ENCODE peak calls at places on chromosomes 7 and 10, in eight cellular contexts. T is foreskin keratinocyte, Z is fibroblast of pulmonary artery, L is heart right ventricle, P is astrocyte, F is left ventricle myocardium inferior, J is chondrocyte, G is GM12865. K is an unnamed sample.

GRCh38 chr10:16520900-16521299 is 779 bp downstream of the C1QL3 start:
- DNase-seq in G (peak; percentile 68), T (no peak), F (peak; percentile 18), Z (peak; percentile 10), P (no peak), J (peak; percentile 83), L (peak; percentile 22), K (no peak)

GRCh38 chr7:148050492-148051158 is 539.9 kb upstream of the C7orf33 start:
- DNase-seq in L (no peak), T (no peak), G (no peak), F (no peak), J (no peak), P (no peak), Z (no peak), K (no peak)

GRCh38 chr7:726854-727103 is 280 bp downstream of the DNAAF5 start:
- DNase-seq in P (no peak), G (no peak), T (no peak), J (no peak), F (no peak), Z (no peak), L (no peak), K (no peak)

GRCh38 chr10:24691113-24691512 is 32.6 kb downstream of the ARHGAP21 start:
- DNase-seq in Z (peak; percentile 62), L (no peak), J (no peak), T (no peak), G (no peak), P (no peak), F (no peak), K (no peak)

GRCh38 chr7:134758981-134759380 is 20.5 kb upstream of the CALD1 start:
- DNase-seq in P (no peak), F (no peak), T (no peak), J (no peak), Z (no peak), G (no peak), L (no peak), K (no peak)

GRCh38 chr7:42981595-42981994 is 49.4 kb downstream of the MRPL32 start:
- DNase-seq in G (no peak), P (no peak), L (no peak), T (no peak), Z (no peak), F (no peak), J (no peak), K (no peak)

GRCh38 chr10:86782691-86783418 is 26.4 kb downstream of the BMPR1A start:
- DNase-seq in J (no peak), L (no peak), G (peak; percentile 61), F (no peak), P (no peak), T (no peak), Z (no peak), K (no peak)

GRCh38 chr7:101924171-101924570 is 106.7 kb downstream of the CUX1 start:
- DNase-seq in J (peak; percentile 39), L (no peak), T (no peak), G (no peak), P (peak; percentile 83), Z (peak; percentile 50), F (no peak), K (no peak)

GRCh38 chr10:12348870-12349627 is at the start of gene CAMK1D:
- DNase-seq in Z (peak; percentile 52), T (no peak), G (peak; percentile 95), L (peak; percentile 83), P (peak; percentile 61), J (no peak), F (peak; percentile 82), K (no peak)
- TF ChIP-seq CTCF in Z (no peak), T (peak; percentile 61), G (peak; percentile 36), L (peak; percentile 45), P (no peak), J (peak; percentile 77), F (peak; percentile 41), K (no peak)

GRCh38 chr7:157483515-157483914 is 146.7 kb downstream of the DNAJB6 start:
- DNase-seq in G (no peak), J (no peak), P (no peak), T (no peak), Z (no peak), F (no peak), L (no peak), K (no peak)

GRCh38 chr7:157485361-157485831 is 148.6 kb downstream of the DNAJB6 start:
- DNase-seq in J (no peak), Z (no peak), F (no peak), T (no peak), P (no peak), L (no peak), G (no peak), K (no peak)

GRCh38 chr7:157484411-157485081 is 147.7 kb downstream of the DNAJB6 start:
- DNase-seq in P (no peak), J (no peak), Z (no peak), T (no peak), F (no peak), L (no peak), G (no peak), K (no peak)

GRCh38 chr7:157482517-157483120 is 145.8 kb downstream of the DNAJB6 start:
- DNase-seq in L (no peak), P (no peak), Z (no peak), J (no peak), G (no peak), F (no peak), T (no peak), K (no peak)

GRCh38 chr7:157483971-157484410 is 147.2 kb downstream of the DNAJB6 start:
- DNase-seq in P (no peak), L (no peak), J (no peak), G (no peak), T (no peak), Z (no peak), F (no peak), K (no peak)
- TF ChIP-seq CTCF in P (no peak), L (no peak), J (no peak), G (no peak), T (no peak), Z (no peak), F (no peak), K (no peak)

DNA sequence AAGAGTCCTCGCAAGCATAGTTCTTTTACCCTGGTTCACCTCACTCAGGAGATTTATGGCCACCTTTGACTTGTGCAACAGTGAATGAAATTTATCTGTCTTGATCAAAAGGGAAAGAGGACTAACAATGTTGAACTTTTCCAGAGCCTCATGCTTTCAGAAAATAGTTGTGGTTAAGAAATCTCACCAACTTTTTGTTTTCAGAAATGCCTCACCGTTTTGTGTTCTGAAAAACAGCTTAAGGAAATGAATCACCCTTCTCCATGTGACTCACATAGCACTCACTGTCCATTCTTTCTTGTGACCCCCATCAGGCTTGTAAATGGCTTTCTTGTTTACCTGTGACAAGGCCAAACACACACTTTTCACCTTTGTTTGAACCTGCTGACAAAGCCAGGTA is 148.6 kb upstream of the FAM3C start:
- DNase-seq in F (no peak), G (peak; percentile 66), P (peak; percentile 97), T (peak; percentile 98), Z (peak; percentile 96), J (no peak), L (no peak), K (peak; percentile 100)
- TF ChIP-seq CTCF in F (no peak), G (no peak), P (no peak), T (no peak), Z (no peak), J (no peak), L (no peak), K (no peak)

GRCh38 chr7:3412871-3413270 is 111.8 kb downstream of the SDK1 start:
- DNase-seq in J (no peak), Z (no peak), T (no peak), L (no peak), F (no peak), G (no peak), P (no peak), K (no peak)

GRCh38 chr7:3415730-3416366 is 114.8 kb downstream of the SDK1 start:
- DNase-seq in L (no peak), P (no peak), F (no peak), Z (no peak), T (peak; percentile 92), G (no peak), J (no peak), K (no peak)

DNA sequence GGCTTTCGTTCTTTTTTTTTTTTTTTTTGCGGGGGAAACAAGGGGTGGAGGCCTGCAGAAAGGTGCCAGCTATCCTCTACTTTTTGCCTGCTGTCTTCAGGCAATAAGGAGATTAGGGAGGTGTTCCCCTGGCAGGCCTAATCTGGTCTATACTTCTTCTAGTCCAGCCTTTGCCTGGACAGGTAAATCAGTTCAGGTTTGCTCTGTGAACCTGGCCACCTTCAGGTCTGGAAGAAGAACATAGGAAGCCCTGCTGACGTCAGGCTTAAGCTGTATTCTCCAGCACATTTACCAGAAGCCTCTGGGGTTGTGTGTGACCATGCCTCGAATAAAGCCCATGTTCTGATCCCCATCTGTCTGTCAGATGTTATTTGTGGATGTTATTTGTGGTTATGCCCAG is 115.4 kb downstream of the SDK1 start:
- DNase-seq in J (no peak), L (no peak), P (no peak), G (no peak), F (no peak), Z (no peak), T (no peak), K (no peak)
- TF ChIP-seq CTCF in J (no peak), L (no peak), P (no peak), G (no peak), F (no peak), Z (no peak), T (no peak), K (no peak)

DNA sequence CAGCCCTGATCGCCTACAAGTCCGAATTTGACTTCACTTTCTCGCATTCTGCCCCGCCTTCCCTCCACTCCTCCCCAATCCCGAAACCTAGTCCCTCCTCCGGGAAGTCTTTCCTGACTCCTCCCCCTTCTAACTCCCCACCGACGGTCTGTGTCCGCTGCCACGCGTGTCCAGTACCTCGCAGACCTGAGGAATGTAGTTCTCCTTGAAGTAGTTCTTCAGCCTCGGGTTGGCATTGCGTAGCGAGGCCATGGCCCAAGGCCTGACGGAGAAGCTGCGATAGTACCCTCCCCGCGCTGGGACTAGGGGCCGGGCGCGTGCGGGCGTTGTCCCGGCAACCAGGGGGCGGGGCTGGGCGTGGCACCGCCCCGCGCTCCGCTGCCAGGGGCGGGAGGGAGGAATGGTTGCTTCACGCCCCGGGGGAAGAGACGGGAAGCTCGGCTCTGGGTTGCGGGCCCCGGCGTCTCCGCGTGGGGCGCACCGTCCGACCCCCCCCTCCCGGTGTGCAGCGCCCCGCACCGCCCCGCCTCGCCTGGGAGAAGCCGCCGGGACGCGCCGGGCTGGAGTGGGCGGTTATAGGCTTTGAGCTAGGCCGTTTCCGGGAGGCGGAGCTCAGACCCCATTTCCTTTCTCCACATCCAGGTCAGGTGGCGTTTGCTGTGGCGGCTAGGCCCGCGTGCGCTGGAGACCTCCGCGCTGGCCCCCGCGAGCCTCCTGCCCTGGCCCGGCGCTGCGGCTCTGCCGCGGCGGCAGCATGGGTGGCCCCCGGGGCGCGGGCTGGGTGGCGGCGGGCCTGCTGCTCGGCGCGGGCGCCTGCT is at the start of the genes ARMC10 and FBXL13:
- DNase-seq in L (peak; percentile 90), G (peak; percentile 93), F (peak; percentile 89), J (peak; percentile 94), P (peak; percentile 84), T (peak; percentile 92), Z (peak; percentile 92), K (peak; percentile 63)
- TF ChIP-seq CTCF in L (peak; percentile 30), G (no peak), F (peak; percentile 56), J (peak; percentile 58), P (no peak), T (peak; percentile 58), Z (no peak), K (peak; percentile 27)